ENCODE peak calls at places on chromosomes 5 and 9, in seven cellular contexts. One of them, this sample, is unnamed.

GRCh38 chr9:107737610-107737986 is 248.0 kb upstream of the KLF4 start:
- DNase-seq in osteoblast: no peak
- DNase-seq in CD4-positive, CD25-positive, alpha-beta regulatory T cell: no peak
- DNase-seq in ovary: no peak
- DNase-seq in fibroblast of mammary gland: no peak
- DNase-seq in AG04449: no peak
- DNase-seq in IMR-90: no peak
- DNase-seq in this sample: no peak

GRCh38 chr5:82952326-82952725 is 124.9 kb downstream of the TMEM167A start:
- DNase-seq in CD4-positive, CD25-positive, alpha-beta regulatory T cell: no peak
- DNase-seq in ovary: no peak
- DNase-seq in AG04449: no peak
- DNase-seq in IMR-90: peak
- DNase-seq in fibroblast of mammary gland: no peak
- DNase-seq in osteoblast: no peak
- DNase-seq in this sample: no peak

GRCh38 chr5:176768174-176768970 is 42.0 kb upstream of the UNC5A start:
- DNase-seq in fibroblast of mammary gland: no peak
- DNase-seq in CD4-positive, CD25-positive, alpha-beta regulatory T cell: no peak
- DNase-seq in AG04449: no peak
- DNase-seq in ovary: no peak
- DNase-seq in IMR-90: no peak
- DNase-seq in osteoblast: no peak
- DNase-seq in this sample: no peak

GRCh38 chr5:134417707-134418106 is 6.0 kb upstream of the CDKN2AIPNL start:
- DNase-seq in AG04449: no peak
- DNase-seq in CD4-positive, CD25-positive, alpha-beta regulatory T cell: no peak
- DNase-seq in osteoblast: no peak
- DNase-seq in IMR-90: no peak
- DNase-seq in ovary: no peak
- DNase-seq in fibroblast of mammary gland: no peak
- DNase-seq in this sample: no peak

GRCh38 chr5:72206160-72206559 is 98.9 kb downstream of the MAP1B start:
- DNase-seq in CD4-positive, CD25-positive, alpha-beta regulatory T cell: no peak
- DNase-seq in fibroblast of mammary gland: no peak
- DNase-seq in AG04449: no peak
- DNase-seq in IMR-90: no peak
- DNase-seq in ovary: no peak
- DNase-seq in osteoblast: no peak
- DNase-seq in this sample: no peak

GRCh38 chr5:52356311-52356918 is 431.3 kb upstream of the ITGA1 start:
- DNase-seq in AG04449: no peak
- DNase-seq in IMR-90: peak
- DNase-seq in fibroblast of mammary gland: peak
- DNase-seq in ovary: no peak
- DNase-seq in CD4-positive, CD25-positive, alpha-beta regulatory T cell: no peak
- DNase-seq in osteoblast: no peak
- DNase-seq in this sample: peak

GRCh38 chr5:133132717-133133116 is 80.9 kb downstream of the HSPA4 start:
- DNase-seq in CD4-positive, CD25-positive, alpha-beta regulatory T cell: no peak
- DNase-seq in ovary: no peak
- DNase-seq in IMR-90: no peak
- DNase-seq in fibroblast of mammary gland: no peak
- DNase-seq in osteoblast: no peak
- DNase-seq in AG04449: no peak
- DNase-seq in this sample: no peak

GRCh38 chr5:40333459-40334241 is 346.1 kb upstream of the PTGER4 start:
- DNase-seq in AG04449: peak
- DNase-seq in fibroblast of mammary gland: peak
- DNase-seq in CD4-positive, CD25-positive, alpha-beta regulatory T cell: no peak
- DNase-seq in IMR-90: peak
- DNase-seq in osteoblast: peak
- DNase-seq in ovary: no peak
- DNase-seq in this sample: no peak

GRCh38 chr5:24777392-24777791 is 132.6 kb upstream of the CDH10 start:
- DNase-seq in CD4-positive, CD25-positive, alpha-beta regulatory T cell: no peak
- DNase-seq in IMR-90: no peak
- DNase-seq in ovary: no peak
- DNase-seq in osteoblast: no peak
- DNase-seq in AG04449: no peak
- DNase-seq in fibroblast of mammary gland: no peak
- DNase-seq in this sample: no peak

GRCh38 chr5:66713998-66714397 is 117.8 kb downstream of the MAST4 start:
- DNase-seq in ovary: no peak
- DNase-seq in osteoblast: no peak
- DNase-seq in IMR-90: no peak
- DNase-seq in CD4-positive, CD25-positive, alpha-beta regulatory T cell: no peak
- DNase-seq in fibroblast of mammary gland: peak
- DNase-seq in AG04449: no peak
- DNase-seq in this sample: no peak

GRCh38 chr9:121781701-121782464 is 130.4 kb downstream of the DAB2IP start:
- DNase-seq in osteoblast: peak
- DNase-seq in fibroblast of mammary gland: no peak
- DNase-seq in IMR-90: no peak
- DNase-seq in AG04449: no peak
- DNase-seq in CD4-positive, CD25-positive, alpha-beta regulatory T cell: no peak
- DNase-seq in ovary: peak
- DNase-seq in this sample: no peak

GRCh38 chr5:139961435-139962157 is 81.5 kb downstream of the NRG2 start:
- DNase-seq in CD4-positive, CD25-positive, alpha-beta regulatory T cell: no peak
- DNase-seq in fibroblast of mammary gland: peak
- DNase-seq in ovary: no peak
- DNase-seq in IMR-90: no peak
- DNase-seq in osteoblast: no peak
- DNase-seq in AG04449: no peak
- DNase-seq in this sample: no peak

GRCh38 chr9:134163374-134164196 is 779 bp downstream of the RNU6ATAC start:
- DNase-seq in osteoblast: peak
- DNase-seq in IMR-90: peak
- DNase-seq in ovary: peak
- DNase-seq in fibroblast of mammary gland: peak
- DNase-seq in AG04449: no peak
- DNase-seq in CD4-positive, CD25-positive, alpha-beta regulatory T cell: peak
- DNase-seq in this sample: no peak

GRCh38 chr5:24621809-24622208 is 23.0 kb downstream of the CDH10 start:
- DNase-seq in ovary: no peak
- DNase-seq in AG04449: no peak
- DNase-seq in IMR-90: no peak
- DNase-seq in fibroblast of mammary gland: no peak
- DNase-seq in CD4-positive, CD25-positive, alpha-beta regulatory T cell: no peak
- DNase-seq in osteoblast: no peak
- DNase-seq in this sample: peak

GRCh38 chr9:93577940-93578682 is 1.7 kb downstream of the PHF2 start:
- DNase-seq in ovary: peak
- DNase-seq in AG04449: no peak
- DNase-seq in CD4-positive, CD25-positive, alpha-beta regulatory T cell: no peak
- DNase-seq in fibroblast of mammary gland: no peak
- DNase-seq in osteoblast: peak
- DNase-seq in IMR-90: no peak
- DNase-seq in this sample: no peak

GRCh38 chr5:58191451-58191850 is 268.4 kb downstream of the PLK2 start:
- DNase-seq in IMR-90: no peak
- DNase-seq in AG04449: no peak
- DNase-seq in ovary: no peak
- DNase-seq in osteoblast: no peak
- DNase-seq in fibroblast of mammary gland: no peak
- DNase-seq in CD4-positive, CD25-positive, alpha-beta regulatory T cell: no peak
- DNase-seq in this sample: no peak

GRCh38 chr9:21690561-21690960 is 111.9 kb upstream of the MTAP start:
- DNase-seq in osteoblast: no peak
- DNase-seq in IMR-90: peak
- DNase-seq in AG04449: no peak
- DNase-seq in fibroblast of mammary gland: peak
- DNase-seq in ovary: no peak
- DNase-seq in CD4-positive, CD25-positive, alpha-beta regulatory T cell: no peak
- DNase-seq in this sample: no peak

DNA sequence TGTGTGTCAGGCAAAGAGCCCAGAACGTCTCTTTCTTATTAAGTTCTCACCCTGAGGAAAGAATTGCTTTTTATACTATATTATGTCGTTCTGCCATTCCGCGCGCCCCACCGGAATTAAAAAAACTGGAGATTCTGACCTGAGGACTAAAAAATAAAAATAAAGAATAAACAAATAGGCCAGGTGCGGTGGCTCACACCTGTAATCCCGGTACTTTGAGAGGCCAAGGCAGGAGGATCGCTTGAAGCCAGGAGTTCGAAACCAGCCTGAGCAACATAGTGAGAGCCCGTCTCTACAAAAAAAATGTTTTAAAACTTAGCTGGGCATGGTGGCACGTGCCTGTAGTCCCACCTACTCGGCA is 677 bp upstream of the DYNC2I2 start:
- DNase-seq in fibroblast of mammary gland: no peak
- DNase-seq in osteoblast: no peak
- DNase-seq in AG04449: no peak
- DNase-seq in CD4-positive, CD25-positive, alpha-beta regulatory T cell: no peak
- DNase-seq in IMR-90: no peak
- DNase-seq in ovary: no peak
- DNase-seq in this sample: no peak
- H3K4me3 ChIP-seq in fibroblast of mammary gland: no peak
- H3K4me3 ChIP-seq in osteoblast: peak
- H3K4me3 ChIP-seq in AG04449: no peak
- H3K4me3 ChIP-seq in CD4-positive, CD25-positive, alpha-beta regulatory T cell: peak
- H3K4me3 ChIP-seq in IMR-90: no peak
- H3K4me3 ChIP-seq in ovary: peak
- H3K4me3 ChIP-seq in this sample: peak

DNA sequence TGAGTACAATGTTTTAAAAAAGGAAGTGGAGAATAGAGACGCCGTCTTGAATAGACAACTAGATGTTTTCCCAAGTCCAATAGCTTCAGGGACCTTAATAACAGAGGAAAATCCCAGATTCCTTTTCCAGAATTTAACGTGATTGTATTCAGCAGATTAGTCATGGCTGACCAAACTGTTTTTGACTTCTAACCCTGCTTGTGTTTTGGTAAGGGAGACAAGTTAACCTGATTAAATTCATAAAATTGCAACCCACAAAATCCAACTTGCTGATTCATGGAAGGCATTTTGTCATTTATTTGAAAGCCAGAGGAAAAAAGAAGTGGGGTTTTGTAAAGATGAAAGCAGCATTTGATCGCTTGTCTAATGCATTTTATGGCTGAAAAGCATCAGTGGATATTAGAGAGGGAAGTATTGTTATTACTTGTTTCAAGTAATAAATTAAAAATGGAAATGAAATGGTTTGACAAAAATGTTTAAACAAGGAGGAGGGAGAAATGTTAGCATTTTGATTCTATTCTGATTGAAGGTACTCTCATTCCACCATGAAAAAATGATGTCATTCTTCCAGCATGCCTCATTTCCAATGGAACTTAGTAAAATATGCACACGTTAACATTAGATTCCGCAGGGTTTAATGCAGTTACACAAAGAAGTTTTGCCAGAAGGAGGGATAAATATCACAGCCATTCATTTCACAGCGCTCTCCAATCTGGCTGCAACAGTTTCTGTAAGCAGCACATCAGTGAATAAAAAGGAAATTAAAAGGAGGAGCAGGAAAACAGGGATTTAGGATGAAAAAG is 314.6 kb downstream of the PRR16 start:
- DNase-seq in fibroblast of mammary gland: peak
- DNase-seq in CD4-positive, CD25-positive, alpha-beta regulatory T cell: no peak
- DNase-seq in osteoblast: peak
- DNase-seq in AG04449: peak
- DNase-seq in IMR-90: peak
- DNase-seq in ovary: no peak
- DNase-seq in this sample: no peak
- H3K4me3 ChIP-seq in fibroblast of mammary gland: no peak
- H3K4me3 ChIP-seq in CD4-positive, CD25-positive, alpha-beta regulatory T cell: no peak
- H3K4me3 ChIP-seq in osteoblast: peak
- H3K4me3 ChIP-seq in AG04449: no peak
- H3K4me3 ChIP-seq in IMR-90: peak
- H3K4me3 ChIP-seq in ovary: no peak
- H3K4me3 ChIP-seq in this sample: no peak

DNA sequence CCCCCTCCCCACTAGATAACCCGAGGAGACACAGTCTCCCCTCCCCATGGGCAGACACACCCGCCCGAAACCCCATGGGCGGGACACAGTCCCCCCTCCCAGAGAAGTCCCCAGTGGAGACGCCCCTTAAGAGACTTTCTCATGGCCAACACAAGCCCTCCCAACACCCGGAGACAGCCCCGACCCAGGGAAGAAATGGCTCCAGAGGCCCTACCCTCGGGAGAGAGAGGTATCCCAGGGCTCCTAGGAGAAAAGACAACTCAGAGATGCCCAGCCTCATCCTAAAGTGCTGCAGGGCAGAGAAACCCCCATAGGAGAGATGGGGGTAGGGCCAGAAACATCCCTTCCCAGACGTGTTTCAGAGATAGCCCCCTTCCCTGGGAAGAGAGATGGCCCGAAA is 27.4 kb downstream of the PCDH1 start:
- DNase-seq in fibroblast of mammary gland: no peak
- DNase-seq in IMR-90: no peak
- DNase-seq in CD4-positive, CD25-positive, alpha-beta regulatory T cell: no peak
- DNase-seq in AG04449: no peak
- DNase-seq in ovary: peak
- DNase-seq in osteoblast: peak
- DNase-seq in this sample: no peak
- H3K4me3 ChIP-seq in fibroblast of mammary gland: no peak
- H3K4me3 ChIP-seq in IMR-90: no peak
- H3K4me3 ChIP-seq in CD4-positive, CD25-positive, alpha-beta regulatory T cell: no peak
- H3K4me3 ChIP-seq in AG04449: peak
- H3K4me3 ChIP-seq in ovary: peak
- H3K4me3 ChIP-seq in osteoblast: peak
- H3K4me3 ChIP-seq in this sample: no peak

GRCh38 chr9:129142115-129142514 is 30.9 kb downstream of the PTPA start:
- DNase-seq in osteoblast: no peak
- DNase-seq in AG04449: no peak
- DNase-seq in CD4-positive, CD25-positive, alpha-beta regulatory T cell: no peak
- DNase-seq in fibroblast of mammary gland: no peak
- DNase-seq in IMR-90: no peak
- DNase-seq in ovary: no peak
- DNase-seq in this sample: no peak

GRCh38 chr9:129142536-129142935 is 31.3 kb downstream of the PTPA start:
- DNase-seq in ovary: peak
- DNase-seq in fibroblast of mammary gland: no peak
- DNase-seq in IMR-90: no peak
- DNase-seq in CD4-positive, CD25-positive, alpha-beta regulatory T cell: no peak
- DNase-seq in AG04449: no peak
- DNase-seq in osteoblast: no peak
- DNase-seq in this sample: no peak

GRCh38 chr9:129143461-129143927 is 32.3 kb downstream of the PTPA start:
- DNase-seq in fibroblast of mammary gland: peak
- DNase-seq in AG04449: no peak
- DNase-seq in osteoblast: peak
- DNase-seq in CD4-positive, CD25-positive, alpha-beta regulatory T cell: no peak
- DNase-seq in ovary: peak
- DNase-seq in IMR-90: peak
- DNase-seq in this sample: no peak

GRCh38 chr9:129141066-129142041 is 30.1 kb downstream of the PTPA start:
- DNase-seq in AG04449: peak
- DNase-seq in IMR-90: peak
- DNase-seq in osteoblast: peak
- DNase-seq in ovary: peak
- DNase-seq in CD4-positive, CD25-positive, alpha-beta regulatory T cell: peak
- DNase-seq in fibroblast of mammary gland: peak
- DNase-seq in this sample: no peak

DNA sequence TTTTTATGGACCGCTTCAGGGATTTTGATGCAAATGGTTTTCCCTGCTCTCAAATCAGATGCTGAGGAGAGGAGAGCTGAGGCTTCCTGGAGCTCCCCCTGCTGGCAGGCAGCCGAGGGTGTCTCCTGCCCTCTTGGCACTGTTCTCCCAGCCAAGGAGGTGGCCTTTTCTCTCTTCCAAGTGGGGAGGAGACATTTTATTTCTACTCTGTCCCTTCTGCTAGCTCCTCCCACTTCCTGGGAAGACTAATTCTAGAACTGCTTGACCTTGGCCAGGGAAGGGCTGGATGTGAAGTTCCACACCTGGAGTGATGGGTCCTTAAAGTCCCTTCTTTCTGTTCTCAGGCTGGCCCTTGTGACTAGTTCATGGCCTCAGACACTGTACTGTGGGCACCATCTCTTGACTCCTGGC is 31.8 kb downstream of the PTPA start:
- DNase-seq in AG04449: peak
- DNase-seq in CD4-positive, CD25-positive, alpha-beta regulatory T cell: peak
- DNase-seq in IMR-90: peak
- DNase-seq in osteoblast: peak
- DNase-seq in ovary: peak
- DNase-seq in fibroblast of mammary gland: peak
- DNase-seq in this sample: no peak
- H3K4me3 ChIP-seq in AG04449: peak
- H3K4me3 ChIP-seq in CD4-positive, CD25-positive, alpha-beta regulatory T cell: no peak
- H3K4me3 ChIP-seq in IMR-90: no peak
- H3K4me3 ChIP-seq in osteoblast: peak
- H3K4me3 ChIP-seq in ovary: no peak
- H3K4me3 ChIP-seq in fibroblast of mammary gland: peak
- H3K4me3 ChIP-seq in this sample: no peak

This sample was measured in Jurkat, Clone E6-1.